ENCODE peak calls at places on chromosomes 16 and 17, in four cellular contexts. K is NCI-H460, T is left cardiac atrium, M is left kidney. S is an unnamed sample.

GRCh38 chr17:48728232-48729231 is at the start of gene HOXB13:
- DNase-seq in T (peak), K (peak), M (peak), S (no peak)

GRCh38 chr17:32915108-32915700 is 12.7 kb upstream of the TMEM98 start:
- DNase-seq in T (no peak), K (no peak), M (no peak), S (no peak)

GRCh38 chr17:19785854-19786253 is 37.8 kb upstream of the ALDH3A1 start:
- DNase-seq in T (no peak), M (no peak), K (no peak), S (no peak)

GRCh38 chr17:50467114-50467854 is 1.4 kb downstream of the CHAD start:
- DNase-seq in T (no peak), K (no peak), M (no peak), S (no peak)

GRCh38 chr17:62919388-62919787 is 46.6 kb upstream of the TANC2 start:
- DNase-seq in M (peak), K (no peak), T (no peak), S (no peak)

GRCh38 chr17:71118039-71118438 is 948.7 kb downstream of the KCNJ2 start:
- DNase-seq in T (no peak), K (no peak), M (peak), S (no peak)

GRCh38 chr17:39927101-39927927 is at the start of the genes LRRC3C and ORMDL3:
- DNase-seq in K (peak), M (peak), T (peak), S (peak)

GRCh38 chr17:74842599-74843351 is 16.9 kb downstream of the GRIN2C start:
- DNase-seq in M (peak), T (peak), K (peak), S (peak)

GRCh38 chr17:18301081-18301480 is 13.7 kb downstream of the TOP3A start:
- DNase-seq in K (no peak), T (peak), M (no peak), S (no peak)

GRCh38 chr16:24165273-24165672 is 90.9 kb upstream of the CACNG3 start:
- DNase-seq in M (no peak), K (no peak), T (no peak), S (no peak)

GRCh38 chr17:21250719-21251305 is 2.4 kb downstream of the NATD1 start:
- DNase-seq in M (no peak), T (no peak), K (no peak), S (no peak)

GRCh38 chr16:21274172-21274726 is 3.8 kb downstream of the CRYM start:
- DNase-seq in M (peak), K (no peak), T (no peak), S (no peak)

GRCh38 chr16:27761816-27762215 is 211.9 kb downstream of the KATNIP start:
- DNase-seq in T (no peak), K (no peak), M (peak), S (no peak)

GRCh38 chr16:10675861-10676260 is 18.9 kb downstream of the TEKT5 start:
- DNase-seq in K (no peak), T (no peak), M (no peak), S (no peak)

S was measured in psoas muscle.